ENCODE peak calls at places on chromosomes 16 and 17, in eight cellular contexts. N is suprapubic skin, V is lower lobe of right lung, F is fibroblast of mammary gland, A is choroid plexus epithelial cell, C is A549, U is uterus, E is transverse colon. G is an unnamed sample.

GRCh38 chr17:41413353-41413752 is 11.0 kb downstream of the KRT37 start:
- DNase-seq in N (no peak), V (no peak), F (no peak), A (peak; percentile 13), C (no peak), U (no peak), E (no peak), G (no peak)

GRCh38 chr16:29993191-29993902 is 2.1 kb downstream of the HIRIP3 start:
- DNase-seq in N (no peak), V (peak; percentile 46), F (no peak), A (no peak), C (no peak), U (no peak), E (no peak), G (no peak)

GRCh38 chr16:76583466-76583865 is 306.3 kb downstream of the CNTNAP4 start:
- DNase-seq in N (no peak), V (no peak), F (peak; percentile 27), A (peak; percentile 0), C (no peak), U (no peak), E (no peak), G (no peak)

GRCh38 chr16:58614212-58614611 is 15.4 kb downstream of the CNOT1 start:
- DNase-seq in N (peak; percentile 40), V (no peak), F (peak; percentile 90), A (peak; percentile 66), C (no peak), U (no peak), E (no peak), G (no peak)

GRCh38 chr16:58515871-58516767 is 802 bp downstream of the SETD6 start:
- DNase-seq in N (no peak), V (peak; percentile 61), F (no peak), A (no peak), C (no peak), U (no peak), E (peak; percentile 67), G (no peak)

GRCh38 chr16:1007284-1007850 is 25.8 kb downstream of the SOX8 start:
- DNase-seq in N (no peak), V (no peak), F (no peak), A (no peak), C (no peak), U (no peak), E (no peak), G (no peak)

GRCh38 chr17:7225711-7226331 is 6.1 kb downstream of the ACADVL start:
- DNase-seq in N (no peak), V (no peak), F (no peak), A (no peak), C (no peak), U (no peak), E (no peak), G (no peak)

GRCh38 chr17:61260061-61260797 is 139.4 kb upstream of the TBX2 start:
- DNase-seq in N (no peak), V (no peak), F (peak; percentile 80), A (peak; percentile 65), C (no peak), U (no peak), E (no peak), G (peak; percentile 56)

GRCh38 chr17:60391419-60392041 is 403 bp downstream of the USP32 start:
- DNase-seq in N (peak; percentile 89), V (no peak), F (no peak), A (no peak), C (no peak), U (no peak), E (no peak), G (peak; percentile 16)

GRCh38 chr17:76009969-76010661 is 9.5 kb downstream of the CDK3 start:
- DNase-seq in N (no peak), V (no peak), F (no peak), A (no peak), C (no peak), U (no peak), E (no peak), G (no peak)
- TF ChIP-seq CTCF in N (no peak), V (no peak), F (no peak), A (no peak), C (no peak), U (no peak), E (no peak), G (no peak)

DNA sequence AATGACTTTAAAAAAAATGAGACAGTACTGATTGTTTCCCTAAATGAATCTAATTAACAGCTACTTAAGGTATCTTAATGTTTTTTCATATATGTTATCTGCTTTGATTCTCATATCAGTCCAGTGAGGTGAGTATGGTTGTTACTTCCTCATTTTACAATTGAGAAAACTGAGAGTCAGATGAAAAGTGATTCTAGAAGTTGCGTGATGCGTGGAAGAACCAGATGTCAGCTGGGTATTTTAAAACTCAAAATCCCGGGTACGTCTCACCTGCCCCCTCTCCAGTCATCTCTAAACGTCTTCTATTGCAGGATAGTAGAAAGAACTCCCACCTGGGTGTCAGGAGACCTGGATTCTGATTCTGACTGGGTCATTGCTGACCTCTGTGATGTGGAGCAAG is 89.2 kb downstream of the MAP2K6 start:
- DNase-seq in N (no peak), V (no peak), F (no peak), A (no peak), C (no peak), U (no peak), E (no peak), G (no peak)
- TF ChIP-seq CTCF in N (no peak), V (no peak), F (no peak), A (no peak), C (no peak), U (no peak), E (no peak), G (no peak)

GRCh38 chr17:38871247-38871991 is 1.6 kb downstream of the LASP1 start:
- DNase-seq in N (no peak), V (peak; percentile 78), F (peak; percentile 87), A (peak; percentile 72), C (peak; percentile 94), U (peak; percentile 79), E (peak; percentile 91), G (peak; percentile 74)
- TF ChIP-seq CTCF in N (no peak), V (no peak), F (peak; percentile 27), A (no peak), C (peak; percentile 55), U (no peak), E (no peak), G (peak; percentile 29)

GRCh38 chr17:8257801-8258200 is 8.7 kb downstream of the PFAS start:
- DNase-seq in N (no peak), V (no peak), F (no peak), A (no peak), C (no peak), U (no peak), E (no peak), G (no peak)
- TF ChIP-seq CTCF in N (no peak), V (no peak), F (no peak), A (no peak), C (no peak), U (no peak), E (no peak), G (no peak)

DNA sequence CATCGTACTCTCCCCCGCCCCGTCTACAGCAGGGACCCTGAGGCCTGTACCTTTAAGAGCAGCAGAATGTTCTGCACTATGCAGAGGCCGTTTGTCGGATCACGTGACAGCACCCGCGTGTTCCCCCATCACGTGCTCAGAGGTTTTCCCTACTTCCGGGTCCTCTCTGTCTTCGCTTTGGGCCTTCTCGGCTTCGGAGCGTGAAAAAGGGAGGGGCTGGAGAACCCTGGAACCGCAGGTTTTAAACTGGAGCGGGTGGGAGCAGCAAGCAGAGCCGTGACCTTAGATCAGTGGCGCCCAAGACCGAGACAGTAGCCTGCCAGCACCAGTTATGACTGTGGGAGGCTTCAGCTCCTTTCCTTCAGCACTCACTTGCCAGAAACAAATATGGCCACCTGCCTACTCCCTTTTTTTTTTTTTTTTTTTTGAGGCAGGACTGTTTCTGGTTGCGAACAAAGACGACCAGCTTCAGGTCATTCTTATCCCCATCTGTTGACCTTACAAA is at the start of gene CLN3:
- DNase-seq in N (peak; percentile 98), V (peak; percentile 95), F (peak; percentile 94), A (peak; percentile 98), C (peak; percentile 97), U (peak; percentile 94), E (peak; percentile 94), G (peak; percentile 92)
- TF ChIP-seq CTCF in N (no peak), V (no peak), F (no peak), A (no peak), C (no peak), U (no peak), E (no peak), G (no peak)

GRCh38 chr16:85444879-85445778 is 168.0 kb upstream of the GSE1 start:
- DNase-seq in N (no peak), V (no peak), F (no peak), A (no peak), C (no peak), U (no peak), E (peak; percentile 61), G (no peak)
- TF ChIP-seq CTCF in N (no peak), V (no peak), F (no peak), A (no peak), C (no peak), U (no peak), E (no peak), G (no peak)

G was measured in HFFc6.